ENCODE peak calls at places on chromosomes 12 and 14, in six cellular contexts. One of them, this sample, is unnamed.

GRCh38 chr12:19681007-19681406 is 241.7 kb downstream of the AEBP2 start:
- DNase-seq in tibial nerve: no peak
- DNase-seq in CD8-positive, alpha-beta T cell: no peak
- DNase-seq in OCI-LY7: no peak
- DNase-seq in lower leg skin: no peak
- DNase-seq in ovary: no peak
- DNase-seq in this sample: no peak

GRCh38 chr12:42473561-42473960 is 116.0 kb downstream of the PRICKLE1 start:
- DNase-seq in CD8-positive, alpha-beta T cell: no peak
- DNase-seq in ovary: no peak
- DNase-seq in tibial nerve: no peak
- DNase-seq in lower leg skin: no peak
- DNase-seq in OCI-LY7: no peak
- DNase-seq in this sample: no peak

GRCh38 chr12:2319747-2320146 is 267.0 kb downstream of the CACNA1C start:
- DNase-seq in tibial nerve: no peak
- DNase-seq in lower leg skin: no peak
- DNase-seq in ovary: no peak
- DNase-seq in CD8-positive, alpha-beta T cell: no peak
- DNase-seq in OCI-LY7: no peak
- DNase-seq in this sample: no peak

GRCh38 chr12:110091136-110091711 is 32.9 kb upstream of the IFT81 start:
- DNase-seq in CD8-positive, alpha-beta T cell: no peak
- DNase-seq in ovary: no peak
- DNase-seq in lower leg skin: no peak
- DNase-seq in OCI-LY7: no peak
- DNase-seq in tibial nerve: no peak
- DNase-seq in this sample: no peak

GRCh38 chr12:117189725-117190209 is 503 bp downstream of the FBXO21 start:
- DNase-seq in lower leg skin: no peak
- DNase-seq in tibial nerve: no peak
- DNase-seq in OCI-LY7: peak
- DNase-seq in ovary: peak
- DNase-seq in CD8-positive, alpha-beta T cell: peak
- DNase-seq in this sample: no peak

GRCh38 chr14:92215579-92215978 is 93.8 kb downstream of the CPSF2 start:
- DNase-seq in lower leg skin: no peak
- DNase-seq in OCI-LY7: no peak
- DNase-seq in CD8-positive, alpha-beta T cell: no peak
- DNase-seq in ovary: no peak
- DNase-seq in tibial nerve: no peak
- DNase-seq in this sample: peak

GRCh38 chr14:68786491-68787234 is 6.2 kb downstream of the ZFP36L1 start:
- DNase-seq in ovary: peak
- DNase-seq in OCI-LY7: no peak
- DNase-seq in lower leg skin: no peak
- DNase-seq in tibial nerve: no peak
- DNase-seq in CD8-positive, alpha-beta T cell: no peak
- DNase-seq in this sample: no peak

GRCh38 chr12:104974626-104975290 is 11.4 kb upstream of the NOPCHAP1 start:
- DNase-seq in ovary: no peak
- DNase-seq in CD8-positive, alpha-beta T cell: no peak
- DNase-seq in tibial nerve: no peak
- DNase-seq in OCI-LY7: peak
- DNase-seq in lower leg skin: peak
- DNase-seq in this sample: no peak

GRCh38 chr12:59689776-59690175 is 93.9 kb downstream of the SLC16A7 start:
- DNase-seq in OCI-LY7: no peak
- DNase-seq in lower leg skin: no peak
- DNase-seq in tibial nerve: no peak
- DNase-seq in ovary: no peak
- DNase-seq in CD8-positive, alpha-beta T cell: no peak
- DNase-seq in this sample: no peak

GRCh38 chr14:22448035-22448904 is 140.8 kb downstream of the DAD1 start:
- DNase-seq in CD8-positive, alpha-beta T cell: no peak
- DNase-seq in ovary: no peak
- DNase-seq in OCI-LY7: peak
- DNase-seq in tibial nerve: no peak
- DNase-seq in lower leg skin: no peak
- DNase-seq in this sample: no peak

GRCh38 chr12:56661560-56661959 is 15.8 kb upstream of the ATP5F1B start:
- DNase-seq in OCI-LY7: no peak
- DNase-seq in CD8-positive, alpha-beta T cell: no peak
- DNase-seq in tibial nerve: no peak
- DNase-seq in lower leg skin: no peak
- DNase-seq in ovary: no peak
- DNase-seq in this sample: peak

GRCh38 chr12:67025543-67026114 is 243.5 kb upstream of the CAND1 start:
- DNase-seq in ovary: no peak
- DNase-seq in tibial nerve: no peak
- DNase-seq in OCI-LY7: peak
- DNase-seq in lower leg skin: no peak
- DNase-seq in CD8-positive, alpha-beta T cell: peak
- DNase-seq in this sample: no peak

GRCh38 chr12:110289021-110289710 is 8.1 kb downstream of the ATP2A2 start:
- DNase-seq in tibial nerve: no peak
- DNase-seq in CD8-positive, alpha-beta T cell: no peak
- DNase-seq in lower leg skin: no peak
- DNase-seq in OCI-LY7: no peak
- DNase-seq in ovary: no peak
- DNase-seq in this sample: no peak

GRCh38 chr12:105031061-105031807 is 45.1 kb downstream of the NOPCHAP1 start:
- DNase-seq in lower leg skin: no peak
- DNase-seq in tibial nerve: no peak
- DNase-seq in CD8-positive, alpha-beta T cell: no peak
- DNase-seq in ovary: no peak
- DNase-seq in OCI-LY7: peak
- DNase-seq in this sample: no peak

GRCh38 chr12:19894049-19894448 is 454.8 kb downstream of the AEBP2 start:
- DNase-seq in CD8-positive, alpha-beta T cell: no peak
- DNase-seq in ovary: no peak
- DNase-seq in OCI-LY7: no peak
- DNase-seq in lower leg skin: no peak
- DNase-seq in tibial nerve: no peak
- DNase-seq in this sample: no peak

GRCh38 chr12:32125455-32126084 is 18.9 kb downstream of the BICD1 start:
- DNase-seq in lower leg skin: no peak
- DNase-seq in ovary: no peak
- DNase-seq in tibial nerve: no peak
- DNase-seq in CD8-positive, alpha-beta T cell: no peak
- DNase-seq in OCI-LY7: no peak
- DNase-seq in this sample: no peak

GRCh38 chr12:106954462-106955376 is 988 bp upstream of the TMEM263 start:
- DNase-seq in OCI-LY7: no peak
- DNase-seq in tibial nerve: peak
- DNase-seq in CD8-positive, alpha-beta T cell: peak
- DNase-seq in ovary: peak
- DNase-seq in lower leg skin: peak
- DNase-seq in this sample: no peak

GRCh38 chr12:9651265-9651729 is 18.2 kb upstream of the CLEC2D start:
- DNase-seq in ovary: no peak
- DNase-seq in tibial nerve: no peak
- DNase-seq in lower leg skin: no peak
- DNase-seq in CD8-positive, alpha-beta T cell: no peak
- DNase-seq in OCI-LY7: peak
- DNase-seq in this sample: no peak

GRCh38 chr12:30822385-30823139 is 67.8 kb upstream of the CAPRIN2 start:
- DNase-seq in CD8-positive, alpha-beta T cell: peak
- DNase-seq in OCI-LY7: no peak
- DNase-seq in ovary: peak
- DNase-seq in tibial nerve: peak
- DNase-seq in lower leg skin: peak
- DNase-seq in this sample: peak

GRCh38 chr14:55117816-55118441 is 11.1 kb upstream of the LGALS3 start:
- DNase-seq in CD8-positive, alpha-beta T cell: no peak
- DNase-seq in ovary: no peak
- DNase-seq in OCI-LY7: no peak
- DNase-seq in tibial nerve: no peak
- DNase-seq in lower leg skin: peak
- DNase-seq in this sample: no peak

GRCh38 chr12:108611884-108612415 is 14.1 kb upstream of the TMEM119 start:
- DNase-seq in lower leg skin: no peak
- DNase-seq in CD8-positive, alpha-beta T cell: peak
- DNase-seq in OCI-LY7: peak
- DNase-seq in tibial nerve: no peak
- DNase-seq in ovary: no peak
- DNase-seq in this sample: no peak

GRCh38 chr12:124159655-124160054 is 135.2 kb upstream of the RFLNA start:
- DNase-seq in CD8-positive, alpha-beta T cell: no peak
- DNase-seq in OCI-LY7: no peak
- DNase-seq in ovary: peak
- DNase-seq in tibial nerve: no peak
- DNase-seq in lower leg skin: no peak
- DNase-seq in this sample: no peak

GRCh38 chr12:95898081-95898480 is 39.3 kb downstream of the SNRPF start:
- DNase-seq in OCI-LY7: no peak
- DNase-seq in lower leg skin: no peak
- DNase-seq in ovary: no peak
- DNase-seq in tibial nerve: no peak
- DNase-seq in CD8-positive, alpha-beta T cell: no peak
- DNase-seq in this sample: no peak

GRCh38 chr14:104559043-104559768 is 20.4 kb upstream of the C14orf180 start:
- DNase-seq in lower leg skin: no peak
- DNase-seq in ovary: no peak
- DNase-seq in CD8-positive, alpha-beta T cell: no peak
- DNase-seq in OCI-LY7: no peak
- DNase-seq in tibial nerve: no peak
- DNase-seq in this sample: no peak

GRCh38 chr14:101950516-101951215 is 13.7 kb upstream of the DYNC1H1 start:
- DNase-seq in OCI-LY7: no peak
- DNase-seq in CD8-positive, alpha-beta T cell: no peak
- DNase-seq in tibial nerve: no peak
- DNase-seq in ovary: peak
- DNase-seq in lower leg skin: no peak
- DNase-seq in this sample: no peak

GRCh38 chr12:113152196-113152834 is 2.8 kb downstream of the CFAP73 start:
- DNase-seq in OCI-LY7: no peak
- DNase-seq in ovary: no peak
- DNase-seq in tibial nerve: no peak
- DNase-seq in CD8-positive, alpha-beta T cell: no peak
- DNase-seq in lower leg skin: no peak
- DNase-seq in this sample: no peak

GRCh38 chr12:121132601-121133481 is at the start of gene P2RX7:
- DNase-seq in ovary: peak
- DNase-seq in OCI-LY7: peak
- DNase-seq in tibial nerve: peak
- DNase-seq in CD8-positive, alpha-beta T cell: peak
- DNase-seq in lower leg skin: peak
- DNase-seq in this sample: no peak

GRCh38 chr12:65612440-65612839 is 211.8 kb upstream of the HMGA2 start:
- DNase-seq in tibial nerve: no peak
- DNase-seq in CD8-positive, alpha-beta T cell: no peak
- DNase-seq in ovary: no peak
- DNase-seq in OCI-LY7: no peak
- DNase-seq in lower leg skin: no peak
- DNase-seq in this sample: no peak

GRCh38 chr12:131732996-131733615 is 22.2 kb downstream of the SFSWAP start:
- DNase-seq in lower leg skin: no peak
- DNase-seq in CD8-positive, alpha-beta T cell: no peak
- DNase-seq in OCI-LY7: no peak
- DNase-seq in ovary: no peak
- DNase-seq in tibial nerve: no peak
- DNase-seq in this sample: peak

GRCh38 chr12:11860026-11860425 is 210.6 kb downstream of the ETV6 start:
- DNase-seq in ovary: no peak
- DNase-seq in lower leg skin: no peak
- DNase-seq in CD8-positive, alpha-beta T cell: no peak
- DNase-seq in tibial nerve: no peak
- DNase-seq in OCI-LY7: no peak
- DNase-seq in this sample: no peak

GRCh38 chr12:57813971-57814771 is 4.4 kb downstream of the AVIL start:
- DNase-seq in OCI-LY7: no peak
- DNase-seq in ovary: peak
- DNase-seq in lower leg skin: no peak
- DNase-seq in CD8-positive, alpha-beta T cell: no peak
- DNase-seq in tibial nerve: no peak
- DNase-seq in this sample: no peak

GRCh38 chr12:89163918-89164317 is 188.4 kb downstream of the DUSP6 start:
- DNase-seq in CD8-positive, alpha-beta T cell: no peak
- DNase-seq in lower leg skin: no peak
- DNase-seq in OCI-LY7: no peak
- DNase-seq in tibial nerve: no peak
- DNase-seq in ovary: no peak
- DNase-seq in this sample: no peak

GRCh38 chr14:51750542-51750941 is 98.8 kb downstream of the FRMD6 start:
- DNase-seq in CD8-positive, alpha-beta T cell: no peak
- DNase-seq in lower leg skin: no peak
- DNase-seq in OCI-LY7: no peak
- DNase-seq in ovary: no peak
- DNase-seq in tibial nerve: no peak
- DNase-seq in this sample: no peak
- TF ChIP-seq CTCF in CD8-positive, alpha-beta T cell: no peak
- TF ChIP-seq CTCF in lower leg skin: no peak
- TF ChIP-seq CTCF in OCI-LY7: peak
- TF ChIP-seq CTCF in ovary: no peak
- TF ChIP-seq CTCF in tibial nerve: no peak
- TF ChIP-seq CTCF in this sample: peak

GRCh38 chr12:3319723-3320492 is 171.1 kb upstream of the PRMT8 start:
- DNase-seq in lower leg skin: no peak
- DNase-seq in CD8-positive, alpha-beta T cell: no peak
- DNase-seq in tibial nerve: no peak
- DNase-seq in ovary: no peak
- DNase-seq in OCI-LY7: no peak
- DNase-seq in this sample: no peak
- TF ChIP-seq CTCF in lower leg skin: no peak
- TF ChIP-seq CTCF in CD8-positive, alpha-beta T cell: no peak
- TF ChIP-seq CTCF in tibial nerve: no peak
- TF ChIP-seq CTCF in ovary: no peak
- TF ChIP-seq CTCF in OCI-LY7: no peak
- TF ChIP-seq CTCF in this sample: no peak

GRCh38 chr12:92051441-92051840 is 94.2 kb downstream of the BTG1 start:
- DNase-seq in tibial nerve: no peak
- DNase-seq in lower leg skin: no peak
- DNase-seq in OCI-LY7: no peak
- DNase-seq in CD8-positive, alpha-beta T cell: no peak
- DNase-seq in ovary: no peak
- DNase-seq in this sample: no peak
- TF ChIP-seq CTCF in tibial nerve: no peak
- TF ChIP-seq CTCF in lower leg skin: no peak
- TF ChIP-seq CTCF in OCI-LY7: no peak
- TF ChIP-seq CTCF in CD8-positive, alpha-beta T cell: no peak
- TF ChIP-seq CTCF in ovary: no peak
- TF ChIP-seq CTCF in this sample: no peak

DNA sequence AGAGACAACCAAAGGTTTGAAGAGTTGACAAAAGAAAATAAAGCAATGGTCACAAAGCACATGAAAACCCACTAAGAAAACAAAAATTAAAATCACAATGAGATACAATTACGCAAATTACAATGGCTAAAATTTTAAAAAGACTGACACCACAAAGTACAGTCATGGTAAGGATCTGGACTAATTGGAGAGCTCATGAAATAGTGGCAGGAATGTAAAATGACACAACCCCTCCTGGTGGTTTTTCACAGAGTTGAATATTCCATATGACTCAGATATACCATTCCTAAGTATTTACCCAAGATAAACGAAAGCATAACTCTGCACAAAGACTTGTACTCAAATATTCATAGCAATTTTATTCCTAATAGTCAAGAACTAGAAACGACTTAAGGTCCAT is 65.9 kb downstream of the NOVA1 start:
- DNase-seq in CD8-positive, alpha-beta T cell: no peak
- DNase-seq in ovary: no peak
- DNase-seq in OCI-LY7: no peak
- DNase-seq in lower leg skin: no peak
- DNase-seq in tibial nerve: no peak
- DNase-seq in this sample: no peak
- TF ChIP-seq CTCF in CD8-positive, alpha-beta T cell: no peak
- TF ChIP-seq CTCF in ovary: no peak
- TF ChIP-seq CTCF in OCI-LY7: no peak
- TF ChIP-seq CTCF in lower leg skin: no peak
- TF ChIP-seq CTCF in tibial nerve: no peak
- TF ChIP-seq CTCF in this sample: peak

GRCh38 chr12:125203145-125203765 is 138.0 kb downstream of the AACS start:
- DNase-seq in lower leg skin: no peak
- DNase-seq in OCI-LY7: peak
- DNase-seq in ovary: no peak
- DNase-seq in tibial nerve: no peak
- DNase-seq in CD8-positive, alpha-beta T cell: no peak
- DNase-seq in this sample: no peak
- TF ChIP-seq CTCF in lower leg skin: no peak
- TF ChIP-seq CTCF in OCI-LY7: peak
- TF ChIP-seq CTCF in ovary: no peak
- TF ChIP-seq CTCF in tibial nerve: no peak
- TF ChIP-seq CTCF in CD8-positive, alpha-beta T cell: no peak
- TF ChIP-seq CTCF in this sample: peak

This sample was measured in osteocyte.